ENCODE peak calls at places on chromosomes 16 and 17, in ten cellular contexts. T, Y, F, L, V, H, X, I, D and J are unnamed samples.

GRCh38 chr17:74804683-74805082 is 28.5 kb upstream of the NAT9 start:
- DNase-seq in H (no peak), V (no peak), I (no peak), Y (no peak), T (no peak), X (no peak), D (no peak), L (no peak), F (no peak), J (no peak)

GRCh38 chr16:10343124-10343760 is 42.6 kb upstream of the ATF7IP2 start:
- DNase-seq in I (no peak), H (no peak), D (no peak), X (no peak), Y (no peak), T (no peak), F (no peak), L (no peak), V (no peak), J (no peak)

GRCh38 chr16:89009343-89010209 is 32.6 kb upstream of the CBFA2T3 start:
- DNase-seq in V (peak), D (no peak), T (no peak), F (peak), H (no peak), I (no peak), Y (peak), L (peak), X (no peak), J (peak)

GRCh38 chr16:74830646-74831045 is 56.0 kb upstream of the FA2H start:
- DNase-seq in X (no peak), V (no peak), T (peak), L (peak), F (no peak), H (no peak), Y (no peak), D (no peak), I (no peak), J (no peak)

GRCh38 chr16:57444711-57445110 is 2.5 kb downstream of the CIAPIN1 start:
- DNase-seq in D (no peak), F (peak), Y (peak), T (no peak), I (no peak), H (no peak), X (no peak), V (no peak), L (peak), J (no peak)

GRCh38 chr16:31206776-31207175 is 4.2 kb upstream of the PYCARD start:
- DNase-seq in H (no peak), X (no peak), V (peak), T (no peak), I (no peak), Y (no peak), D (no peak), F (no peak), L (no peak), J (no peak)

GRCh38 chr16:61791465-61791864 is 244.8 kb downstream of the CDH8 start:
- DNase-seq in D (no peak), Y (no peak), X (no peak), H (no peak), V (no peak), L (no peak), T (no peak), I (no peak), F (no peak), J (no peak)

GRCh38 chr17:78132767-78133178 is 2.2 kb downstream of the TMC8 start:
- DNase-seq in L (no peak), D (no peak), Y (no peak), H (no peak), I (no peak), T (no peak), V (no peak), F (no peak), X (no peak), J (no peak)

GRCh38 chr17:77191266-77191665 is 50.5 kb downstream of the SEC14L1 start:
- DNase-seq in F (no peak), Y (no peak), H (no peak), L (no peak), I (no peak), D (no peak), X (no peak), V (no peak), T (no peak), J (no peak)

GRCh38 chr17:54408741-54409140 is 491.9 kb upstream of the TOM1L1 start:
- DNase-seq in I (no peak), F (no peak), L (peak), V (no peak), D (no peak), H (no peak), T (peak), Y (no peak), X (no peak), J (no peak)

GRCh38 chr17:20967776-20968175 is 75.0 kb downstream of the USP22 start:
- DNase-seq in Y (no peak), H (no peak), I (no peak), T (no peak), V (no peak), D (no peak), F (no peak), L (peak), X (no peak), J (no peak)

GRCh38 chr16:68298907-68299515 is 11.7 kb downstream of the SLC7A6OS start:
- DNase-seq in X (no peak), H (peak), I (no peak), D (no peak), L (peak), Y (peak), T (peak), F (peak), V (peak), J (no peak)

GRCh38 chr16:66382171-66382965 is 15.9 kb downstream of the CDH5 start:
- DNase-seq in L (peak), T (peak), F (peak), Y (peak), I (peak), V (no peak), H (no peak), X (no peak), D (peak), J (no peak)

GRCh38 chr17:41885733-41886132 is 20.5 kb upstream of the KLHL11 start:
- DNase-seq in I (peak), Y (no peak), H (no peak), L (no peak), D (no peak), V (no peak), F (no peak), T (no peak), X (no peak), J (no peak)

GRCh38 chr16:87472142-87472778 is 20.6 kb downstream of the ZCCHC14 start:
- DNase-seq in H (no peak), Y (no peak), X (no peak), V (no peak), L (no peak), I (no peak), T (no peak), D (no peak), F (no peak), J (no peak)

GRCh38 chr16:2726923-2727322 is 6.9 kb upstream of the PRSS27 start:
- DNase-seq in V (no peak), L (no peak), Y (no peak), I (no peak), X (no peak), T (no peak), F (no peak), H (no peak), D (no peak), J (no peak)

GRCh38 chr17:76538281-76538931 is 897 bp upstream of the CYGB start:
- DNase-seq in T (no peak), V (no peak), I (no peak), H (no peak), X (no peak), D (no peak), L (no peak), Y (no peak), F (no peak), J (no peak)

GRCh38 chr17:71870546-71870862 is 250.3 kb upstream of the SOX9 start:
- DNase-seq in Y (no peak), X (no peak), L (no peak), I (no peak), H (no peak), V (no peak), D (no peak), F (no peak), T (no peak), J (no peak)

GRCh38 chr17:12592941-12593340 is 72.7 kb upstream of the MYOCD start:
- DNase-seq in V (no peak), X (no peak), I (no peak), F (no peak), H (no peak), L (peak), T (no peak), D (no peak), Y (no peak), J (no peak)

GRCh38 chr17:60256174-60256573 is 106.4 kb downstream of the CA4 start:
- DNase-seq in T (no peak), V (no peak), D (no peak), X (no peak), F (no peak), Y (peak), I (no peak), L (no peak), H (no peak), J (no peak)

GRCh38 chr16:3035972-3036725 is 595 bp downstream of the BICDL2 start:
- DNase-seq in Y (no peak), L (no peak), V (peak), I (no peak), D (no peak), F (no peak), T (no peak), H (no peak), X (peak), J (no peak)

GRCh38 chr16:31460582-31461002 is 1.3 kb downstream of the ARMC5 start:
- DNase-seq in V (peak), D (peak), F (peak), I (no peak), X (no peak), Y (peak), L (peak), T (peak), H (no peak), J (peak)

GRCh38 chr16:11273721-11274324 is 394 bp upstream of the PRM3 start:
- DNase-seq in T (no peak), F (no peak), I (no peak), X (no peak), D (no peak), L (no peak), V (no peak), Y (no peak), H (no peak), J (no peak)

GRCh38 chr17:11848330-11848729 is 148.9 kb downstream of the ZNF18 start:
- DNase-seq in L (no peak), H (no peak), Y (no peak), I (no peak), V (no peak), T (no peak), X (no peak), D (no peak), F (no peak), J (no peak)

GRCh38 chr16:86614699-86615098 is 36.4 kb downstream of the FOXL1 start:
- DNase-seq in T (no peak), Y (no peak), I (no peak), V (no peak), F (no peak), D (no peak), L (no peak), X (no peak), H (no peak), J (no peak)

GRCh38 chr17:39080416-39081179 is 70.8 kb downstream of the PLXDC1 start:
- DNase-seq in F (peak), X (peak), L (no peak), T (no peak), D (no peak), V (peak), Y (peak), H (no peak), I (no peak), J (no peak)

GRCh38 chr17:39079836-39080235 is 71.6 kb downstream of the PLXDC1 start:
- DNase-seq in V (no peak), F (no peak), D (no peak), I (no peak), Y (no peak), H (no peak), X (no peak), L (no peak), T (no peak), J (no peak)

GRCh38 chr17:39077252-39077651 is 74.2 kb downstream of the PLXDC1 start:
- DNase-seq in T (no peak), L (no peak), V (no peak), F (no peak), I (no peak), X (no peak), Y (no peak), D (no peak), H (no peak), J (peak)

GRCh38 chr17:39073916-39074315 is 77.5 kb downstream of the PLXDC1 start:
- DNase-seq in V (no peak), X (no peak), D (no peak), H (no peak), T (peak), L (peak), Y (no peak), F (no peak), I (no peak), J (no peak)

DNA sequence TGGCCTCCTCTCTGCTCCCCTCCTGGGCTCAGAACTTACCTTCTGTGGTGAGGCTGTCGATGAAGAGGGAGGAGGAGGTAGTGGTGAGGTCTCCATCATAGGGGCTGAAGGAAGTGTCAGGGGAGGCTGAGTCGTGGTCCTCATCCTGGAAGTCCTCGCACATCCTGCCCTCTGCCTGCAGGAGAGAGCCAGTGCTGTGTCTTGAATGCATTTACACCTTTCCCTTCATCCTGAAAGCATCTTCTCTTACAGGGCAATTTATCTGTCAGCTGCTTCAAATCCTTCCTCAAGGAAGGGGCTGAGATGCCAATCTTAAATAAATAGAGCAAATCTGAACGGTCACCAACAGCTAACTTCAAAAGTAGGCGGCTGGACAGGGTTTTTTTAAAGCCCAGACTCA is 73.6 kb downstream of the PLXDC1 start:
- DNase-seq in H (no peak), D (no peak), V (no peak), F (no peak), Y (no peak), L (no peak), X (no peak), T (no peak), I (no peak), J (no peak)
- TF ChIP-seq CTCF in H (no peak), D (peak), V (no peak), F (peak), Y (no peak), L (peak), X (no peak), T (no peak), I (peak), J (no peak)

GRCh38 chr16:59355704-59356103 is 621.6 kb upstream of the GOT2 start:
- DNase-seq in Y (no peak), H (no peak), V (no peak), L (no peak), D (no peak), I (no peak), F (no peak), T (no peak), X (no peak), J (no peak)
- H3K4me3 ChIP-seq in Y (no peak), H (no peak), V (no peak), L (no peak), D (no peak), I (no peak), F (no peak), T (no peak), X (no peak), J (no peak)

GRCh38 chr17:36687736-36688135 is 86.4 kb downstream of the MRM1 start:
- DNase-seq in Y (no peak), F (no peak), L (no peak), I (no peak), X (no peak), D (no peak), T (no peak), V (no peak), H (no peak), J (no peak)

GRCh38 chr17:36691606-36692005 is 90.2 kb downstream of the MRM1 start:
- DNase-seq in V (no peak), D (no peak), Y (no peak), H (no peak), I (no peak), L (no peak), X (no peak), T (no peak), F (no peak), J (no peak)

GRCh38 chr17:36686123-36686669 is 84.8 kb downstream of the MRM1 start:
- DNase-seq in D (no peak), V (no peak), I (no peak), F (no peak), X (no peak), T (peak), Y (no peak), L (peak), H (no peak), J (no peak)

GRCh38 chr17:36690190-36690589 is 88.8 kb downstream of the MRM1 start:
- DNase-seq in L (no peak), H (no peak), Y (no peak), I (no peak), V (no peak), D (no peak), X (no peak), T (no peak), F (no peak), J (no peak)

GRCh38 chr17:36689089-36689667 is 87.8 kb downstream of the MRM1 start:
- DNase-seq in L (no peak), X (peak), H (no peak), D (no peak), T (no peak), V (peak), Y (no peak), I (no peak), F (no peak), J (no peak)
- TF ChIP-seq CTCF in L (no peak), X (no peak), H (no peak), D (no peak), T (no peak), V (no peak), Y (no peak), I (no peak), F (no peak), J (no peak)

GRCh38 chr16:70427786-70428177 is 11.1 kb downstream of the ST3GAL2 start:
- DNase-seq in H (no peak), D (no peak), F (no peak), I (no peak), X (no peak), Y (no peak), L (no peak), T (no peak), V (no peak), J (no peak)

GRCh38 chr16:70430667-70431536 is 8.0 kb downstream of the ST3GAL2 start:
- DNase-seq in L (peak), I (no peak), X (peak), V (peak), Y (no peak), T (no peak), F (no peak), H (no peak), D (no peak), J (peak)

GRCh38 chr16:70429888-70430666 is 8.8 kb downstream of the ST3GAL2 start:
- DNase-seq in I (no peak), D (no peak), T (no peak), F (no peak), H (no peak), L (no peak), Y (no peak), V (no peak), X (no peak), J (peak)

GRCh38 chr16:70432304-70432799 is 6.5 kb downstream of the ST3GAL2 start:
- DNase-seq in L (no peak), F (peak), Y (no peak), V (no peak), T (no peak), H (no peak), I (no peak), D (no peak), X (no peak), J (no peak)

DNA sequence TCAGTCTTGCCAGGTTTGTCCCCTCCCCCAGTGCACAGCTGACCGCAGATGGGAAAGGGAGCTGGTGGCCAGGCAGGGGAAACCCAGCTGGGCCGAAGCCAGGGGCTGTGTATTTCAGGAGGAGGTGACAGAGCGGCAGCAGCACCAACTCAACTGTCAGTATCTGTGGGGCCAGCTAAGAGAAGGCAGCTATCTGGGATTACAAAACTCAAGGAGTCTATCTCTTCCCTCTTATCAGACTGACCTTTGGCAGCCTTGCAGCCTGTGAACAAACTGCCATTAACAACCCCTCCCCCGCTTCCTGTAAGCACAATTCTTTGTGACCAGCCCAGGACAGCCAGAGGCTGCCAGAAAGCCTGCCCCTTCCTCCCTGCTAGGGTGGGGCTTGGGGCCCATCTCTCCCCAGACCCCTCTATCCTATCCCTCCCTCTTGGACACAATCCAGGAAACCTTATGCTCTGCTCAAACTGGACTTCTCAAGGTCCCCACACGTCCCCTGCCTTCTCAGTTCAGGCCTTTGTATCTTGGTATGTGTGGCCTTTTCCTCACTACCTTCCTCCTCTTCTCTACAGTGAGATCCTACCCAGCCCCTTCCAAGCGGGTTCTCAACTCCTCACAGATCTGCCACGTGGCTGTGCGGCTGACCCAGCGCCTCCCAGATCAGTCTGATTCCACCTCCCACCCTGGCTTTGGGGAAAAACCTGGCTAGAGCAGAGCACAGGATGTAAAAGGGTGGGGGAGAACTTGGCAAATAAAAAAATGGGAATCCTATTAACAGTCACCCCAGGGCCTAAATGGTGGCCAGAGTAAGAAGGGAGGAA is 10.5 kb downstream of the ST3GAL2 start:
- DNase-seq in H (peak), X (peak), T (peak), F (peak), V (peak), D (peak), I (peak), L (peak), Y (peak), J (peak)
- H3K4me3 ChIP-seq in H (no peak), X (no peak), T (no peak), F (no peak), V (no peak), D (no peak), I (no peak), L (no peak), Y (peak), J (peak)

GRCh38 chr17:57903961-57904360 is 51.3 kb downstream of the CUEDC1 start:
- DNase-seq in H (no peak), F (no peak), X (no peak), Y (no peak), D (no peak), T (no peak), V (no peak), L (no peak), I (no peak), J (no peak)

GRCh38 chr17:57909548-57909947 is 45.7 kb downstream of the CUEDC1 start:
- DNase-seq in T (no peak), L (no peak), I (no peak), F (no peak), D (no peak), X (no peak), V (no peak), H (no peak), Y (no peak), J (no peak)

GRCh38 chr17:57905875-57906455 is 49.2 kb downstream of the CUEDC1 start:
- DNase-seq in H (no peak), I (no peak), T (no peak), V (no peak), L (no peak), Y (no peak), F (no peak), X (no peak), D (no peak), J (peak)

GRCh38 chr17:57908278-57908677 is 46.9 kb downstream of the CUEDC1 start:
- DNase-seq in L (no peak), H (no peak), I (no peak), F (no peak), D (no peak), V (no peak), X (no peak), T (no peak), Y (no peak), J (no peak)

DNA sequence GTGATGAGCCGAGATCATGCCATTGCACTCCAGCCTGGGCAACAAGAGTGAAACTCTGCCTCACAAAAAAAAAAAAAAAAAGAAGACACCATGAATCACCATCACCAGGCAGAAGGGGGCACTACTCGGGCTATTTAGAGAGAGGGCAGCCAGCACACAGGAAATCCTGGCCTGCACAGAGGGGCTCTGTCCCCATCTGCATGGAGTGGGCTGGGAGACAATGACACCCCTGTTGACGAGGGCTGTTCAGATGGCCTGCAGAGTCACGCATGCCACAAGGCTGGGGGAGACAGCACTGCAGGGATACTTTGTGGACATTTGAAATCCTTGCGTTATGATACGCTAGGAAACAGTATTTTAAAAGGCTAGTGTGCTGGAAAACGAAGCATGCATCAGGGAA is 48.3 kb downstream of the CUEDC1 start:
- DNase-seq in L (no peak), I (no peak), V (no peak), F (no peak), D (no peak), H (no peak), Y (no peak), X (no peak), T (no peak), J (peak)
- TF ChIP-seq CTCF in L (no peak), I (peak), V (no peak), F (peak), D (no peak), H (no peak), Y (no peak), X (no peak), T (no peak), J (peak)